ENCODE peak calls at places on chromosomes 2 and 18, in nine cellular contexts. U, X, E, R, A, K, J, Y and D are unnamed samples.

GRCh38 chr2:211479496-211480150 is 923.2 kb downstream of the CPS1 start:
- DNase-seq in J (no peak), K (no peak), R (no peak), U (no peak), A (no peak), E (no peak), Y (no peak), X (no peak), D (no peak)

GRCh38 chr18:10130626-10131025 is 216.8 kb downstream of the VAPA start:
- DNase-seq in U (no peak), J (no peak), Y (no peak), E (no peak), X (no peak), R (no peak), K (no peak), A (no peak), D (no peak)

GRCh38 chr2:109371481-109372170 is 242.1 kb downstream of the SEPTIN10 start:
- DNase-seq in J (no peak), X (peak; percentile 67), U (no peak), A (no peak), K (no peak), R (no peak), E (no peak), Y (no peak), D (no peak)

GRCh38 chr2:26035110-26035728 is 1.3 kb downstream of the RAB10 start:
- DNase-seq in A (no peak), U (no peak), E (peak; percentile 8), Y (peak; percentile 53), X (no peak), J (no peak), K (no peak), R (peak; percentile 24), D (no peak)

GRCh38 chr2:214367171-214367570 is 43.7 kb upstream of the VWC2L start:
- DNase-seq in E (no peak), K (no peak), R (no peak), Y (no peak), U (no peak), X (no peak), J (no peak), A (no peak), D (no peak)

GRCh38 chr2:29259221-29259620 is 144.0 kb downstream of the CLIP4 start:
- DNase-seq in X (no peak), A (no peak), E (no peak), J (no peak), K (no peak), U (no peak), Y (no peak), R (no peak), D (no peak)

GRCh38 chr2:7670905-7671304 is 753.7 kb downstream of the RNF144A start:
- DNase-seq in X (no peak), E (no peak), Y (no peak), R (no peak), U (no peak), A (no peak), K (no peak), J (no peak), D (no peak)

GRCh38 chr2:70956141-70956540 is 20.4 kb downstream of the ATP6V1B1 start:
- DNase-seq in R (no peak), U (no peak), J (no peak), K (no peak), E (no peak), Y (no peak), X (peak; percentile 13), A (no peak), D (no peak)

GRCh38 chr2:48265169-48266013 is 264.6 kb upstream of the STON1 start:
- DNase-seq in K (no peak), J (no peak), R (no peak), X (no peak), U (no peak), A (no peak), Y (no peak), E (peak; percentile 60), D (no peak)

GRCh38 chr2:116491292-116491691 is 1323.2 kb upstream of the DDX18 start:
- DNase-seq in Y (no peak), A (no peak), K (no peak), J (no peak), X (no peak), R (no peak), U (no peak), E (no peak), D (no peak)

GRCh38 chr2:71620116-71620515 is 166.8 kb downstream of the DYSF start:
- DNase-seq in K (no peak), J (no peak), U (no peak), X (no peak), R (no peak), A (no peak), Y (no peak), E (no peak), D (no peak)

GRCh38 chr2:111669928-111670695 is 213.9 kb downstream of the ANAPC1 start:
- DNase-seq in U (no peak), J (no peak), E (no peak), R (no peak), X (no peak), A (no peak), K (no peak), Y (no peak), D (no peak)

GRCh38 chr18:56563568-56563967 is 74.8 kb downstream of the TXNL1 start:
- DNase-seq in J (no peak), K (peak; percentile 21), U (no peak), X (no peak), Y (peak; percentile 88), E (no peak), R (no peak), A (no peak), D (no peak)

GRCh38 chr2:63692002-63692606 is 103.3 kb downstream of the MDH1 start:
- DNase-seq in X (no peak), R (peak; percentile 45), U (no peak), J (peak; percentile 24), K (peak; percentile 34), Y (peak; percentile 21), A (peak; percentile 38), E (peak; percentile 6), D (no peak)

GRCh38 chr18:41875094-41875780 is 79.8 kb upstream of the PIK3C3 start:
- DNase-seq in A (no peak), X (no peak), U (no peak), R (no peak), K (no peak), Y (no peak), E (no peak), J (no peak), D (no peak)

GRCh38 chr2:156470975-156471583 is 34.9 kb downstream of the GPD2 start:
- DNase-seq in U (no peak), A (no peak), X (no peak), E (peak; percentile 51), Y (no peak), K (no peak), R (no peak), J (no peak), D (no peak)

GRCh38 chr2:238439093-238439849 is 12.5 kb downstream of the ASB1 start:
- DNase-seq in U (no peak), E (no peak), Y (no peak), J (peak; percentile 14), X (peak; percentile 86), K (no peak), A (peak; percentile 84), R (no peak), D (no peak)

GRCh38 chr18:74623047-74623816 is 25.6 kb downstream of the ZNF407 start:
- DNase-seq in K (peak; percentile 56), X (no peak), U (no peak), Y (peak; percentile 27), R (peak; percentile 7), A (no peak), E (no peak), J (peak; percentile 4), D (no peak)

GRCh38 chr2:23788100-23788499 is 138.8 kb downstream of the ATAD2B start:
- DNase-seq in K (no peak), U (no peak), X (no peak), Y (no peak), A (no peak), E (peak; percentile 43), J (peak; percentile 12), R (peak; percentile 29), D (no peak)

GRCh38 chr2:115733190-115733775 is 1290.8 kb downstream of the DPP10 start:
- DNase-seq in X (no peak), U (no peak), E (no peak), J (no peak), A (no peak), R (no peak), K (no peak), Y (no peak), D (no peak)